ENCODE peak calls at places on chromosomes 13 and 19, in seven cellular contexts. P is lung, U is ovary, F is LNCaP clone FGC, S is AG04449, B is bronchial epithelial cell, Z is colonic mucosa. T is an unnamed sample.

GRCh38 chr19:9936151-9937000 is at the start of gene OLFM2:
- DNase-seq in P (no peak), U (peak), F (no peak), S (no peak), B (no peak), Z (no peak), T (peak)

GRCh38 chr13:113846639-113847318 is 17.1 kb downstream of the GAS6 start:
- DNase-seq in P (no peak), U (peak), F (no peak), S (no peak), B (no peak), Z (no peak), T (no peak)

GRCh38 chr13:101916108-101916757 is 463.8 kb downstream of the ITGBL1 start:
- DNase-seq in P (no peak), U (no peak), F (no peak), S (no peak), B (no peak), Z (no peak), T (peak)

GRCh38 chr13:101416181-101417042 is at the start of gene NALCN:
- DNase-seq in P (no peak), U (no peak), F (no peak), S (no peak), B (no peak), Z (no peak), T (no peak)

GRCh38 chr13:35964764-35965163 is 166.4 kb downstream of the DCLK1 start:
- DNase-seq in P (no peak), U (no peak), F (peak), S (no peak), B (peak), Z (no peak), T (no peak)

GRCh38 chr19:40616178-40616577 is 15.0 kb downstream of the LTBP4 start:
- DNase-seq in P (no peak), U (no peak), F (no peak), S (no peak), B (no peak), Z (no peak), T (no peak)

GRCh38 chr13:28531195-28531955 is 36.4 kb upstream of the FLT1 start:
- DNase-seq in P (no peak), U (no peak), F (no peak), S (no peak), B (no peak), Z (peak), T (no peak)

GRCh38 chr13:107883561-107884175 is 331.7 kb downstream of the LIG4 start:
- DNase-seq in P (no peak), U (no peak), F (no peak), S (no peak), B (no peak), Z (no peak), T (no peak)

GRCh38 chr13:75432811-75433244 is 49.1 kb downstream of the TBC1D4 start:
- DNase-seq in P (no peak), U (no peak), F (no peak), S (no peak), B (peak), Z (no peak), T (no peak)

GRCh38 chr13:76271728-76272232 is 614.4 kb downstream of the KCTD12 start:
- DNase-seq in P (no peak), U (no peak), F (no peak), S (no peak), B (peak), Z (no peak), T (no peak)

GRCh38 chr13:28984825-28985224 is 164.7 kb downstream of the MTUS2 start:
- DNase-seq in P (no peak), U (no peak), F (no peak), S (no peak), B (no peak), Z (no peak), T (no peak)

GRCh38 chr13:38670627-38671026 is 16.2 kb upstream of the FREM2 start:
- DNase-seq in P (no peak), U (no peak), F (no peak), S (no peak), B (peak), Z (no peak), T (no peak)

GRCh38 chr13:75704194-75704941 is 68.2 kb downstream of the LMO7 start:
- DNase-seq in P (no peak), U (no peak), F (peak), S (peak), B (peak), Z (no peak), T (no peak)

GRCh38 chr13:59367467-59367866 is 796.3 kb downstream of the DIAPH3 start:
- DNase-seq in P (no peak), U (no peak), F (no peak), S (no peak), B (no peak), Z (no peak), T (no peak)

GRCh38 chr13:46062190-46062589 is 9.6 kb upstream of the ZC3H13 start:
- DNase-seq in P (no peak), U (no peak), F (no peak), S (no peak), B (peak), Z (no peak), T (no peak)

GRCh38 chr19:15187026-15188007 is 13.5 kb downstream of the NOTCH3 start:
- DNase-seq in P (no peak), U (no peak), F (no peak), S (no peak), B (no peak), Z (no peak), T (no peak)

GRCh38 chr13:41610426-41610825 is 153.1 kb downstream of the RGCC start:
- DNase-seq in P (peak), U (no peak), F (no peak), S (peak), B (peak), Z (no peak), T (no peak)

GRCh38 chr19:28401739-28402138 is 811.2 kb downstream of the UQCRFS1 start:
- DNase-seq in P (no peak), U (no peak), F (no peak), S (no peak), B (no peak), Z (no peak), T (no peak)

GRCh38 chr19:46218160-46218559 is 11.4 kb upstream of the IGFL1 start:
- DNase-seq in P (no peak), U (no peak), F (no peak), S (no peak), B (peak), Z (peak), T (peak)

GRCh38 chr13:23323946-23324709 is 109.4 kb downstream of the SACS start:
- DNase-seq in P (no peak), U (no peak), F (no peak), S (no peak), B (peak), Z (no peak), T (no peak)

GRCh38 chr19:47226426-47227346 is 4.3 kb downstream of the BBC3 start:
- DNase-seq in P (peak), U (peak), F (no peak), S (no peak), B (no peak), Z (peak), T (peak)

GRCh38 chr13:70960841-70961443 is 852.7 kb upstream of the KLHL1 start:
- DNase-seq in P (no peak), U (no peak), F (no peak), S (no peak), B (peak), Z (no peak), T (peak)
- TF ChIP-seq CTCF in P (peak), U (no peak), F (peak), S (no peak), B (peak), Z (peak), T (peak)

GRCh38 chr19:49506575-49507105 is 5.8 kb upstream of the FCGRT start:
- DNase-seq in P (peak), U (no peak), F (no peak), S (no peak), B (peak), Z (peak), T (peak)
- TF ChIP-seq CTCF in P (peak), U (no peak), F (peak), S (peak), B (peak), Z (peak), T (peak)

DNA sequence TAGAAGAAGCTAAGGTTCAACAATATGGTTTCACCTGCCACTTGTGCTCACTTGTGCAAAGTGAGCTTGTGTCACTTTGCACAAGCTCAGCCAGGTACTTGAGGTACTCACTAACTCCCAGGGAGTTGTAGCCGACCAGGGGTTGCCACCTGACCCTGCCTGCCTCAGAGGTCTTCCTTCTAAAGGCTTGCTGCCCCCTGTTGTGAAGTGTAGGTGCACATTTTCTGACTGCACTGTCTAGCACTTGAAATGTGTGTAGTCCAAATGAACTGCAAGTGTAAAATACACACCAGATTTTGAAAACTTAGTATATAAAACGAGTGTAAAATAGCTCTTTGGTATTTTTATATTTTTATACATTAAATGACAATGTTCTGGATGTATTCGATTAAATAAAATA is 230.8 kb downstream of the DLEU7 start:
- DNase-seq in P (no peak), U (no peak), F (no peak), S (no peak), B (no peak), Z (no peak), T (no peak)
- TF ChIP-seq CTCF in P (no peak), U (no peak), F (no peak), S (no peak), B (no peak), Z (no peak), T (no peak)

GRCh38 chr13:26377038-26377437 is 123.1 kb downstream of the CDK8 start:
- DNase-seq in P (no peak), U (no peak), F (no peak), S (no peak), B (peak), Z (no peak), T (no peak)
- TF ChIP-seq CTCF in P (no peak), U (no peak), F (peak), S (peak), B (peak), Z (no peak), T (no peak)